ENCODE peak calls at places on chromosome 4, in five cellular contexts. S is GM12878, R is HepG2, K is K562, V is H1. G is an unnamed sample. For H3K27me3, the result is how much of the 10 kb centered on the place peaks cover.

GRCh38 chr4:149741186-149741831 is 74.3 kb downstream of the IQCM start:
- DNase-seq in S (no peak), R (no peak), K (no peak), V (no peak), G (no peak)

GRCh38 chr4:36549256-36549655 is 267.8 kb downstream of the DTHD1 start:
- DNase-seq in S (no peak), R (no peak), K (no peak), V (no peak), G (peak)

GRCh38 chr4:17558941-17559708 is 17.9 kb upstream of the LAP3 start:
- DNase-seq in S (no peak), R (peak), K (no peak), V (no peak), G (no peak)

GRCh38 chr4:40283968-40284367 is 51.2 kb upstream of the CHRNA9 start:
- DNase-seq in S (no peak), R (no peak), K (peak), V (no peak), G (peak)

GRCh38 chr4:110484767-110485166 is 8.8 kb downstream of the ENPEP start:
- DNase-seq in S (no peak), R (no peak), K (no peak), V (no peak), G (no peak)

GRCh38 chr4:174763454-174764104 is 65.5 kb downstream of the GLRA3 start:
- DNase-seq in S (no peak), R (no peak), K (no peak), V (no peak), G (no peak)

GRCh38 chr4:103099691-103100392 is at the start of gene BDH2:
- DNase-seq in S (peak), R (peak), K (peak), V (no peak), G (peak)

GRCh38 chr4:83074086-83074704 is 39.2 kb downstream of the COPS4 start:
- DNase-seq in S (peak), R (peak), K (peak), V (no peak), G (peak)

GRCh38 chr4:173538903-173539445 is 8.9 kb upstream of the HAND2 start:
- DNase-seq in S (no peak), R (no peak), K (no peak), V (no peak), G (no peak)

GRCh38 chr4:183182873-183183725 is 84.0 kb downstream of the WWC2 start:
- DNase-seq in S (no peak), R (peak), K (no peak), V (peak), G (peak)

GRCh38 chr4:88158360-88159136 is at the start of gene ABCG2:
- DNase-seq in S (no peak), R (peak), K (peak), V (peak), G (no peak)

GRCh38 chr4:105828074-105828473 is 67.2 kb upstream of the NPNT start:
- DNase-seq in S (no peak), R (no peak), K (no peak), V (no peak), G (no peak)

GRCh38 chr4:43277003-43277402 is 384.5 kb downstream of the GRXCR1 start:
- DNase-seq in S (no peak), R (no peak), K (no peak), V (no peak), G (no peak)

GRCh38 chr4:88828846-88829245 is 131.2 kb upstream of the NAP1L5 start:
- DNase-seq in S (no peak), R (no peak), K (no peak), V (no peak), G (no peak)

GRCh38 chr4:172489896-172490295 is 676.7 kb downstream of the GALNTL6 start:
- DNase-seq in S (no peak), R (no peak), K (no peak), V (no peak), G (no peak)

GRCh38 chr4:122540827-122541226 is 80.0 kb downstream of the IL21 start:
- DNase-seq in S (no peak), R (no peak), K (no peak), V (no peak), G (no peak)

GRCh38 chr4:3480528-3481112 is 17.5 kb downstream of the DOK7 start:
- DNase-seq in S (no peak), R (peak), K (peak), V (peak), G (peak)

GRCh38 chr4:176988226-176988625 is 195.5 kb upstream of the VEGFC start:
- DNase-seq in S (no peak), R (no peak), K (no peak), V (no peak), G (peak)

GRCh38 chr4:87025614-87026041 is 90.8 kb downstream of the AFF1 start:
- DNase-seq in S (peak), R (peak), K (no peak), V (no peak), G (no peak)

GRCh38 chr4:137651128-137651527 is 118.8 kb upstream of the PCDH18 start:
- DNase-seq in S (no peak), R (no peak), K (no peak), V (no peak), G (no peak)

GRCh38 chr4:77493829-77494551 is 111.6 kb upstream of the CXCL13 start:
- DNase-seq in S (no peak), R (no peak), K (no peak), V (no peak), G (no peak)

GRCh38 chr4:109735566-109736454 is 5.9 kb upstream of the PLA2G12A start:
- DNase-seq in S (no peak), R (no peak), K (no peak), V (no peak), G (no peak)

GRCh38 chr4:5887361-5888221 is 5.3 kb downstream of the CRMP1 start:
- DNase-seq in S (no peak), R (no peak), K (peak), V (peak), G (no peak)

GRCh38 chr4:119765951-119766350 is 137.3 kb upstream of the PDE5A start:
- DNase-seq in S (no peak), R (no peak), K (no peak), V (no peak), G (no peak)

GRCh38 chr4:67037489-67037888 is 507.8 kb downstream of the CENPC start:
- DNase-seq in S (no peak), R (no peak), K (no peak), V (no peak), G (no peak)

GRCh38 chr4:130393246-130394041 is 1297.5 kb downstream of the C4orf33 start:
- DNase-seq in S (no peak), R (peak), K (no peak), V (no peak), G (no peak)

GRCh38 chr4:128060130-128060619 is 937 bp upstream of the LARP1B start:
- DNase-seq in S (no peak), R (no peak), K (peak), V (peak), G (no peak)

GRCh38 chr4:65668201-65669007 is 1.9 kb downstream of the EPHA5 start:
- DNase-seq in S (no peak), R (no peak), K (no peak), V (peak), G (no peak)

DNA sequence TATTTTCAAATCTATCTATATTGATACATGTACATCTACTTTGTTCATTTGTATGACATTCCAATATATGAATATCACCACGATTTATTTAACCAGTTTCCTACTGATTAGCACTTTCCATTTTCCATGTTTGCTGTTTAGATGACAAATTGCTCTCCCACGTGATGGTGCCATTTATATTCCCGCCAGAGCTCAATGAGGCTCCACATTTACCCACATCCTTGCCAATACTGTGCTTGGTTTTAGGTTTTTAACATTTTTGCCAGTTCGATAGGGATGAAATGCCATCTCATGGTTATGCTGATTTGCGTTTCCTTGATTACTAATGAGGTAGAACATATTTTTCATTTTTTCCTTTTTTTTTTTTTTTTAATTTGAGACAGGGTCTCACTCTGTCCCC is 86.7 kb upstream of the TRIM2 start:
- DNase-seq in S (no peak), R (no peak), K (no peak), V (no peak), G (no peak)
- TF ChIP-seq SRF in S (no peak), R (no peak), K (no peak), V (no peak), G (no peak)

GRCh38 chr4:152996672-152997071 is 60.5 kb downstream of the FHDC1 start:
- DNase-seq in S (no peak), R (no peak), K (no peak), V (no peak), G (no peak)
- H3K27me3 ChIP-seq in S (under half), R (under half), K (under half), V (under half), G (under half)

GRCh38 chr4:100362363-100362762 is 155.5 kb downstream of the EMCN start:
- DNase-seq in S (no peak), R (no peak), K (no peak), V (no peak), G (no peak)

GRCh38 chr4:100357542-100357941 is 160.3 kb downstream of the EMCN start:
- DNase-seq in S (no peak), R (no peak), K (no peak), V (no peak), G (peak)

GRCh38 chr4:100359433-100359832 is 158.4 kb downstream of the EMCN start:
- DNase-seq in S (no peak), R (no peak), K (no peak), V (no peak), G (no peak)

GRCh38 chr4:100360211-100360610 is 157.6 kb downstream of the EMCN start:
- DNase-seq in S (no peak), R (no peak), K (no peak), V (no peak), G (no peak)

DNA sequence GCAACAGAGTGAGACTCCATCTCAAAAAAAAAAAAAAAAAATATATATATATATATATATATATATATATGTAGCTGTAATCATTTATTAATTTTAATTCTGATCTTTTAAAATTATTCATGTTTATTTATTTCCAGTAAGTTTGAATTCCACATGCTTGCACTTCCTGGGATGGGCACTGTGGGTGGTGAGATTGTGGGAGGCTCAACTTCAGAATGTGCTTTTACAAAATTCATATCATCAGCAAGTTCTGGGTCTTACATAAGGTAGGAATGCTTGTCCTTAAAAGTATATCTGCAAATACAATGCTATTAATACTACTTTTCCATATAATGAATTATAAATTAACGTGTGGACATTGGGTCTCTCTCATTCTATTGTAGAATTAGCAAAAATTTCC is 156.5 kb downstream of the EMCN start:
- DNase-seq in S (no peak), R (no peak), K (no peak), V (no peak), G (no peak)
- TF ChIP-seq SRF in S (no peak), R (no peak), K (no peak), V (no peak), G (no peak)

GRCh38 chr4:58566260-58566659 is 1456.1 kb upstream of the IGFBP7 start:
- DNase-seq in S (no peak), R (no peak), K (no peak), V (no peak), G (no peak)
- H3K27me3 ChIP-seq in S (under half), R (under half), K (under half), V (under half), G (under half)

GRCh38 chr4:139774759-139775487 is 109.3 kb downstream of the MGST2 start:
- DNase-seq in S (no peak), R (no peak), K (no peak), V (no peak), G (no peak)
- TF ChIP-seq SRF in S (no peak), R (no peak), K (no peak), V (no peak), G (no peak)

GRCh38 chr4:52202251-52202779 is 151.2 kb downstream of the SPATA18 start:
- DNase-seq in S (no peak), R (no peak), K (no peak), V (no peak), G (no peak)

GRCh38 chr4:52203351-52203750 is 152.2 kb downstream of the SPATA18 start:
- DNase-seq in S (no peak), R (no peak), K (no peak), V (no peak), G (no peak)

GRCh38 chr4:52201705-52202104 is 150.6 kb downstream of the SPATA18 start:
- DNase-seq in S (no peak), R (no peak), K (no peak), V (no peak), G (no peak)

GRCh38 chr4:52204921-52205320 is 153.8 kb downstream of the SPATA18 start:
- DNase-seq in S (no peak), R (peak), K (no peak), V (no peak), G (no peak)

DNA sequence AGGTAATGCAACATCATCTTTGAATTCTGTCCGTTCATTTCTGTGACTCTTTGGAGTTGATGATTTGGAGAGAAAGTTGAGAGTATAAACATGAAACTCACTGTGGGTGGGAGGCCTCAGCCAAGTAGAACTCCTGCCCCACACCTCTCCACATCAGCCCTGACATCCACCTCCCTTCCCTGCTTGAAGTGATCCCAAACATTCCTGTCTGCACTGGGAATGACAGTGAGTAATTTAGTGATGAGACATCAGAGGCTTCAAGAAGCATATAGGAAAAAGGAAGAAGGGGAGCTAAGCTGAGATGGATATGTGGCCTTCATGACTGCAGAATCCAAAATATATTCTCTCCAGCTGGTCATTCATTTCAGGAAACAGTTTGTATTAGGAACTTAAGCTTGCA is 151.8 kb downstream of the SPATA18 start:
- DNase-seq in S (no peak), R (no peak), K (no peak), V (no peak), G (no peak)
- H3K27me3 ChIP-seq in S (under half), R (under half), K (under half), V (under half), G (under half)

GRCh38 chr4:64144994-64145393 is 264.3 kb downstream of the TECRL start:
- DNase-seq in S (no peak), R (no peak), K (no peak), V (no peak), G (no peak)

GRCh38 chr4:64146030-64146429 is 263.2 kb downstream of the TECRL start:
- DNase-seq in S (no peak), R (no peak), K (no peak), V (no peak), G (no peak)
- TF ChIP-seq SRF in S (no peak), R (no peak), K (no peak), V (no peak), G (no peak)

GRCh38 chr4:8540991-8541390 is 39.2 kb upstream of the GPR78 start:
- DNase-seq in S (no peak), R (no peak), K (no peak), V (no peak), G (no peak)
- H3K27me3 ChIP-seq in S (under half), R (under half), K (under half), V (under half), G (under half)

GRCh38 chr4:146059865-146060264 is 115.7 kb upstream of the LSM6 start:
- DNase-seq in S (peak), R (no peak), K (no peak), V (no peak), G (no peak)
- TF ChIP-seq SRF in S (no peak), R (no peak), K (no peak), V (no peak), G (no peak)

DNA sequence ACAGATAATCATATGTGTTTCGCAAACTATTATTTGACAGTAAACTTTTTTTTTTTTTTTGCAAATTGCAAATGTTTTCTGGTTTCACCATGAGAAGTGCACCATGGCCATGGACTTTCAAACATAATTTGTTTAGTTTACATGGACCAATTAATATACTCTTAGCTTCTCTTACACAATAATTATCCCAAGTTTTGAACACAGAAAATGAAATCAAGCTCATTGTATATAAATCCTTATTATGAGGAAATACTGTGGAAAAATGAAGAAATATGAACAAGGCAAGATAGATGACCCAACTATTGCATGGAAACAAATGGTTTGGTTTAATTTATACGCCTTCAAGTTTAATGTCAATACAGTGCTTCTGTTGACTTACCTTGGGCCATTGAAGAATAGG is 3.9 kb downstream of the FGF5 start:
- DNase-seq in S (no peak), R (no peak), K (no peak), V (no peak), G (no peak)
- H3K27me3 ChIP-seq in S (under half), R (under half), K (under half), V (under half), G (half or more)